ENCODE peak calls at places on chromosomes 16 and 17, in ten cellular contexts. N is transverse colon, E is ovary, S is sigmoid colon, J is A549, G is stomach, D is tibial nerve, H is suprapubic skin, U is upper lobe of left lung, I is HepG2. W is an unnamed sample.

GRCh38 chr16:79509221-79509631 is 91.3 kb downstream of the MAF start:
- DNase-seq in N (peak; percentile 25), E (no peak), S (peak; percentile 89), J (no peak), G (peak; percentile 86), D (no peak), H (no peak), U (peak; percentile 32), I (no peak), W (no peak)

GRCh38 chr17:49090885-49091594 is 41.5 kb upstream of the B4GALNT2 start:
- DNase-seq in N (no peak), E (no peak), S (no peak), J (no peak), G (no peak), D (no peak), H (no peak), U (no peak), I (no peak), W (no peak)

GRCh38 chr17:55441544-55441943 is 19.9 kb upstream of the MMD start:
- DNase-seq in N (no peak), E (no peak), S (no peak), J (no peak), G (no peak), D (no peak), H (no peak), U (no peak), I (no peak), W (no peak)

GRCh38 chr16:84557504-84557903 is 53.0 kb upstream of the MEAK7 start:
- DNase-seq in N (no peak), E (no peak), S (no peak), J (no peak), G (no peak), D (no peak), H (no peak), U (no peak), I (no peak), W (no peak)

GRCh38 chr17:10772425-10773380 is 31.2 kb downstream of the TMEM238L start:
- DNase-seq in N (peak; percentile 87), E (no peak), S (peak; percentile 27), J (peak; percentile 64), G (peak; percentile 90), D (no peak), H (no peak), U (no peak), I (peak; percentile 33), W (no peak)

GRCh38 chr16:56911771-56912541 is 20.0 kb upstream of the HERPUD1 start:
- DNase-seq in N (peak; percentile 74), E (peak; percentile 67), S (peak; percentile 76), J (no peak), G (peak; percentile 40), D (no peak), H (no peak), U (peak; percentile 76), I (no peak), W (no peak)

GRCh38 chr17:7613769-7614421 is 802 bp downstream of the FXR2 start:
- DNase-seq in N (no peak), E (no peak), S (peak; percentile 83), J (peak; percentile 54), G (no peak), D (no peak), H (no peak), U (no peak), I (no peak), W (no peak)

GRCh38 chr17:57909548-57909947 is 45.7 kb downstream of the CUEDC1 start:
- DNase-seq in N (no peak), E (no peak), S (no peak), J (no peak), G (no peak), D (no peak), H (no peak), U (no peak), I (no peak), W (no peak)

GRCh38 chr17:17088104-17088485 is 45.8 kb downstream of the MPRIP start:
- DNase-seq in N (peak; percentile 2), E (peak; percentile 31), S (peak; percentile 56), J (no peak), G (no peak), D (peak; percentile 1), H (no peak), U (no peak), I (no peak), W (no peak)

GRCh38 chr17:77098884-77099545 is 41.8 kb upstream of the SEC14L1 start:
- DNase-seq in N (peak; percentile 37), E (no peak), S (peak; percentile 84), J (no peak), G (peak; percentile 57), D (no peak), H (no peak), U (no peak), I (peak; percentile 57), W (no peak)

GRCh38 chr17:32310927-32311568 is 30.9 kb downstream of the C17orf75 start:
- DNase-seq in N (no peak), E (no peak), S (no peak), J (no peak), G (no peak), D (no peak), H (no peak), U (no peak), I (no peak), W (no peak)

DNA sequence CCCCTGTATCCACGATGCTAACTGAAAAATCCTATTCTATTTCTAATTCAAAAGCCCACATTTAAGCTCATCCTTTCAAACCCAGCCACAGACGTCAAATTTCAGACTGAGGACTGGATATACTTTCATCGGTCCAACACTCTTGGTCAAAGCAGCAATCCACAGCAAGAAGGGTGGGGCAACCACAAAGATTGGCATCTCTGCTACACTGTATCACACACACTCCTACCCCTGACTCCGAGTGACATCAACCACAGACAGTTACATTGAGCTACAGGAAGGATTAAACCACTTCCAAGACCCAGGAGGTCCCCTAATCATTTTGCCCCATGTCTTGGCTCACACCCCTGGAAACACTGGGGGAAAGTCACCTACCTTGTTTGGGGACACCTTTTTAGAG is 61.3 kb downstream of the GRIN2A start:
- DNase-seq in N (no peak), E (no peak), S (no peak), J (no peak), G (no peak), D (no peak), H (no peak), U (no peak), I (no peak), W (no peak)
- TF ChIP-seq POLR2A in N (no peak), E (no peak), S (no peak), J (no peak), G (no peak), D (no peak), H (no peak), U (no peak), I (no peak), W (no peak)

GRCh38 chr17:82333279-82334171 is at the start of gene SECTM1:
- DNase-seq in N (peak; percentile 70), E (peak; percentile 82), S (peak; percentile 88), J (no peak), G (peak; percentile 60), D (peak; percentile 61), H (no peak), U (peak; percentile 92), I (no peak), W (no peak)
- TF ChIP-seq EP300 in N (peak; percentile 22), E (no peak), S (peak; percentile 19), J (no peak), G (no peak), D (peak; percentile 52), H (no peak), U (no peak), I (no peak), W (peak; percentile 31)

DNA sequence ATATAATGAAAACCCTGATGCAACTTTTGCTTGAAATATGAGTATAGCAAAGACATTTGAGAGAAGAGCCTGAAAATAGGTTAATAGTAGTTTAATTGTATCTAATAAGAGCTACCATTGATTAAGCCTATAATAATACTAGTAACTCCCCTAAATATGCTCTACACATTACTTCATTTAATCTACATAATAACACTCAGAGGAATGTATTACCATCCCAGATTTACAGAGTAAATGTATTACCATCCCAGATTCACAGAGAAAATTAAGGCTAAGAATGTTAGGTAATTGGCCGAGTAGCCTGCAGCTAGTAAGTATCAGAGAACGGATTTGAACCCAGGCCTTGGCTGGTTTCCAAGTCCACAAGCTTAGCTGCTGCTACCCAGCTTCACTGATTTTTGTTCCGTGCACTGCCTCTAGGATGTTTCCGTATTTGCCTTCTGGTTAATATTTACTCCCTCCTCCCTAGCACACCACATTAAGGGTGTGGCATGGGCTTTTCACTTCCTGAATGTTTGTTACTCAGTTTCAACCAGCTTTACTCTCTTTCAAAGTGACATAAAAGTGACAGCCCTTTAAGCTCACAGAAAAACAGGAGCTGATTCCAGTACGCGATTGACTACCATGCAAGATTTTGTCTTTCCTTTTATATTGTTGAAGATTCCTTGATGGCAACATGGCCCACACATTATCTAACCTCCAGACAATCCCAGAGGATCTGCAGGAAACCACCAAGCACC is 26.6 kb upstream of the TOX3 start:
- DNase-seq in N (peak; percentile 63), E (no peak), S (no peak), J (peak; percentile 84), G (peak; percentile 57), D (no peak), H (no peak), U (no peak), I (peak; percentile 95), W (no peak)
- TF ChIP-seq POLR2A in N (no peak), E (no peak), S (no peak), J (no peak), G (no peak), D (no peak), H (no peak), U (no peak), I (no peak), W (no peak)

GRCh38 chr16:23316634-23317265 is 14.6 kb downstream of the SCNN1B start:
- DNase-seq in N (no peak), E (no peak), S (no peak), J (no peak), G (no peak), D (no peak), H (no peak), U (no peak), I (no peak), W (no peak)

GRCh38 chr16:23318639-23319038 is 16.5 kb downstream of the SCNN1B start:
- DNase-seq in N (peak; percentile 69), E (no peak), S (no peak), J (no peak), G (peak; percentile 61), D (no peak), H (no peak), U (no peak), I (no peak), W (no peak)

GRCh38 chr16:23317751-23318150 is 15.6 kb downstream of the SCNN1B start:
- DNase-seq in N (no peak), E (no peak), S (no peak), J (no peak), G (no peak), D (no peak), H (no peak), U (no peak), I (no peak), W (no peak)

GRCh38 chr16:23316232-23316631 is 14.1 kb downstream of the SCNN1B start:
- DNase-seq in N (no peak), E (no peak), S (no peak), J (no peak), G (no peak), D (no peak), H (no peak), U (no peak), I (no peak), W (no peak)

DNA sequence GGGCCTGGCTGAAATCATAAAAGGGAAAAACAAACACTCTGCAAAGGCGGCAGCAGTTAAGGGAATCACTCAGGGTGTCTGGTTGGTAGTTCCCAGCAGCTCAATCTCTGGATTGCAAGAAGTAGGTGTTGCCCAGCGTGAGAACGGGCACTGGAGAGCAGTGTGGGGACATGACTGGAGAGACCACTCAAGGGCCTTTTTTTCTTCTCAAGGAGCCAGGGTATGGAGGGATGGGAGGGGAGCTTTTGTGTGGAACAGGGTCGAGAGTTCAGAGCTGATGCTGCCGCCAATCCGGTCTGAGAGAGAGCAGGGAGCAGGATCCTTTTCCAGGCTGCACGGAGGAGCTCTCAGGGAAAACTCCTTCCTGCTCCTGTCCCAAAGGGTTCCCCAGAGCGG is 15.2 kb downstream of the SCNN1B start:
- DNase-seq in N (peak; percentile 84), E (no peak), S (peak; percentile 73), J (peak; percentile 50), G (peak; percentile 61), D (no peak), H (no peak), U (no peak), I (no peak), W (no peak)
- TF ChIP-seq EP300 in N (no peak), E (no peak), S (no peak), J (no peak), G (no peak), D (no peak), H (no peak), U (peak; percentile 85), I (no peak), W (no peak)